ENCODE peak calls at places on chromosome 2, in seven cellular contexts. F, G, Q, R, E, S and K are unnamed samples. For H3K27me3 and H3K4me1, the result is how much of the 10 kb centered on the place peaks cover.

GRCh38 chr2:237431372-237431771 is 17.4 kb upstream of the COL6A3 start:
- DNase-seq in F (no peak), G (no peak), S (no peak), R (no peak), E (no peak), Q (peak), K (no peak)

GRCh38 chr2:63790913-63791312 is 50.8 kb upstream of the UGP2 start:
- DNase-seq in S (no peak), Q (peak), F (no peak), G (no peak), E (no peak), R (no peak), K (no peak)

GRCh38 chr2:241902357-241902991 is 32.9 kb downstream of the RTP5 start:
- DNase-seq in R (peak), S (no peak), E (no peak), F (no peak), Q (no peak), G (no peak), K (no peak)

GRCh38 chr2:240249423-240250149 is 109.1 kb upstream of the OTOS start:
- DNase-seq in E (peak), R (no peak), Q (no peak), G (peak), F (no peak), S (no peak), K (no peak)

GRCh38 chr2:38113036-38113435 is 37.1 kb upstream of the CYP1B1 start:
- DNase-seq in G (no peak), E (no peak), F (no peak), S (no peak), Q (no peak), R (no peak), K (no peak)

GRCh38 chr2:150125708-150126107 is 361.8 kb downstream of the RND3 start:
- DNase-seq in Q (peak), S (no peak), G (no peak), R (no peak), F (no peak), E (no peak), K (no peak)

GRCh38 chr2:183859129-183859528 is 734.9 kb downstream of the NUP35 start:
- DNase-seq in R (no peak), S (no peak), Q (no peak), F (no peak), E (no peak), G (no peak), K (no peak)

GRCh38 chr2:19503915-19504314 is 145.5 kb upstream of the OSR1 start:
- DNase-seq in F (no peak), E (no peak), R (no peak), G (no peak), Q (no peak), S (no peak), K (no peak)

GRCh38 chr2:235127909-235128308 is 176.1 kb downstream of the SH3BP4 start:
- DNase-seq in Q (peak), F (no peak), E (no peak), S (no peak), G (no peak), R (no peak), K (no peak)
- H3K27me3 ChIP-seq in Q (under half), F (under half), E (under half), S (under half), G (under half), R (half or more), K (under half)

GRCh38 chr2:129880309-129880708 is 99.2 kb upstream of the RAB6C start:
- DNase-seq in F (no peak), Q (no peak), E (no peak), S (no peak), R (no peak), G (no peak), K (no peak)

GRCh38 chr2:129879614-129880180 is 99.8 kb upstream of the RAB6C start:
- DNase-seq in S (no peak), E (no peak), F (no peak), Q (no peak), R (no peak), G (no peak), K (no peak)

GRCh38 chr2:129877795-129878775 is 101.4 kb upstream of the RAB6C start:
- DNase-seq in E (no peak), G (no peak), Q (peak), R (peak), F (no peak), S (no peak), K (no peak)

GRCh38 chr2:129877289-129877741 is 102.2 kb upstream of the RAB6C start:
- DNase-seq in F (peak), Q (peak), G (peak), E (no peak), S (peak), R (peak), K (peak)

GRCh38 chr2:129876576-129876975 is 102.9 kb upstream of the RAB6C start:
- DNase-seq in E (no peak), S (no peak), F (no peak), G (no peak), Q (no peak), R (peak), K (no peak)
- H3K4me3 ChIP-seq in E (no peak), S (peak), F (peak), G (peak), Q (no peak), R (peak), K (no peak)

DNA sequence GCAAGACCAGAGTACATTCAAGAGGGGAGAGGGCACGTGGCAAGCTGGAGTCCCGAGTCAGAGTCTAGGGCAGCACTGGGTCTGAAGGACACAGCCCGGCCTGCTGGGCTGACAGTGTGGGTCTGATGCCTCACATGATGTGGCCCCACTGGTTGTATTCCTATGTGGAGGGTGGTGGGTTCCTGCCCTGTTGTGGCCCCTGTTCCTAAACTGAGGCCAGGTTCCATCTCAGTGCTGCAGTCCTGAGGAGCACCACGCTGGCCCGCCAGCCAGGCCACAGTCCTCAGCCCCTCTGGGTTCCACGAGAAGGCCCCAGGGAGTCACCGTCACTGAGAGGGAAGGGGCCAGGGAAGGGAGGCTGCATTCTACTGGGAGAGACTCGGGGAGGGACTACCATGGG is 13.3 kb downstream of the TMEM127 start:
- DNase-seq in S (no peak), R (no peak), Q (no peak), G (no peak), F (no peak), E (no peak), K (no peak)
- H3K4me1 ChIP-seq in S (under half), R (under half), Q (under half), G (under half), F (under half), E (under half), K (half or more)

DNA sequence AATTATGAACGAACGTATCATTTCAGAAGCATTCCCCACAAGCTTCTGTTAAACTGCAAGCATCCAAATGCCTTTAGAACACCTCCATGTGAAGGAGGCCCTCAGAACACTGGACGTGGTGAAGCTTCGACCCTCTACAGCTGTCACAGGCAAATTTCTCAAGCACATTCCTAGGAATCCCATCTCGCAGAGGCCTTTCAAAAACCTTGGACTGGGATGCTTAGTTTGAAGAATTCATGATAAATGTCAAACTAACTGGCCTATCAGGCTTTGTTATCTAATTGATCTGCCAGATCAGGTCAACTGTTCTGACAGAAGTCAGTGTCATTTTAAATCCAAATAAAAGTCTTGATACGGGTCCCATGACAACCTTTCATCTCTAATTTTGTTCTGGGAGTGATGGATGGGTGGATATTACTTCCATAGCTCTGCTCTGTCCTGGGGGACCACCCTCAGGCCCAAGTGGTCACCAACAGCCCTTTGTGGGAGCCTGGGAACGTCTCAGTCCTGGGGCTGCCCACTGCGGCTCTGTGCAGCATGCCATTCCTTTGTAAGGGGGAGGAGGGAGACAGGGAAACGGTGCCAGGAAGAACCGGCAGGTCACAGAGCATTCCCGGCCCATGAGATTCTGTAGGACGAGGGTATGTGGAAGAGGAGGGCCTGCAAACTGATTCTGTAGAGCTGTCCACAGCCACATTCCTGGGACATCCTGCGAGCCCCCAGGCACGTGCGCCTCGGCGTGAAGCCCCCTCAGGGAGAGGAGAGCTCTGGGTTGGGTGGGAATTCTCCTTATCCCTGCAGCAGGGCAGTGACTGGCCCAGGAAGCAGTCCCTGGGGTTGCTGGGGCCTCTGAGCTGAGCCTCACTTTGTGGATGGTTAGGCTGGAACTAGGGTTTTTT is 59.2 kb upstream of the PXDN start:
- DNase-seq in R (no peak), Q (peak), E (no peak), S (no peak), F (no peak), G (peak), K (no peak)
- H3K27me3 ChIP-seq in R (under half), Q (under half), E (half or more), S (under half), F (under half), G (under half), K (under half)